ENCODE peak calls at places on chromosomes 6 and 20, in six cellular contexts. X, Q, U, F, A and T are unnamed samples.

GRCh38 chr6:28295326-28295725 is 14.0 kb downstream of the PGBD1 start:
- DNase-seq in Q (no peak), X (no peak), U (no peak), A (no peak), F (no peak), T (no peak)

GRCh38 chr20:1777476-1777820 is 117.8 kb upstream of the SIRPA start:
- DNase-seq in F (no peak), Q (no peak), A (no peak), U (no peak), X (no peak), T (no peak)

GRCh38 chr6:144845181-144845580 is 560.0 kb downstream of the UTRN start:
- DNase-seq in F (no peak), U (no peak), Q (no peak), X (no peak), A (no peak), T (no peak)

GRCh38 chr6:168675933-168676551 is 235.1 kb downstream of the SMOC2 start:
- DNase-seq in X (no peak), U (no peak), F (no peak), Q (no peak), A (no peak), T (no peak)

GRCh38 chr20:19888269-19888669 is 128.9 kb upstream of the NAA20 start:
- DNase-seq in U (no peak), F (peak), X (peak), A (no peak), Q (no peak), T (peak)

GRCh38 chr6:5507056-5507722 is 245.9 kb downstream of the FARS2 start:
- DNase-seq in Q (no peak), U (no peak), X (no peak), A (no peak), F (no peak), T (no peak)

GRCh38 chr6:49606696-49607390 is 29.8 kb downstream of the RHAG start:
- DNase-seq in X (peak), Q (no peak), U (no peak), A (peak), F (no peak), T (peak)

GRCh38 chr6:139364302-139364981 is 10.0 kb downstream of the CITED2 start:
- DNase-seq in X (no peak), Q (no peak), A (peak), F (no peak), U (no peak), T (peak)